ENCODE peak calls at places on chromosomes 4 and X, in ten cellular contexts. J is HCT116, A is Panc1, S is K562, B is SK-N-SH, R is transverse colon, F is stomach, V is sigmoid colon, Z is prostate gland, X is suprapubic skin. Y is an unnamed sample.

GRCh38 chrX:14923761-14924160 is 50.5 kb downstream of the MOSPD2 start:
- DNase-seq in J (no peak), A (no peak), S (no peak), B (no peak), R (no peak), F (no peak), V (no peak), Z (no peak), X (no peak), Y (no peak)

GRCh38 chr4:145709843-145710242 is 29.9 kb downstream of the C4orf51 start:
- DNase-seq in J (no peak), A (no peak), S (no peak), B (no peak), R (no peak), F (no peak), V (no peak), Z (no peak), X (no peak), Y (no peak)

GRCh38 chr4:108360857-108361820 is 192.4 kb upstream of the LEF1 start:
- DNase-seq in J (no peak), A (no peak), S (no peak), B (no peak), R (no peak), F (no peak), V (no peak), Z (peak; percentile 10), X (no peak), Y (peak; percentile 27)

GRCh38 chr4:24537025-24537424 is 47.3 kb downstream of the DHX15 start:
- DNase-seq in J (no peak), A (no peak), S (no peak), B (no peak), R (no peak), F (no peak), V (no peak), Z (no peak), X (no peak), Y (no peak)

GRCh38 chrX:53383376-53384087 is 38.9 kb downstream of the SMC1A start:
- DNase-seq in J (no peak), A (no peak), S (no peak), B (no peak), R (no peak), F (no peak), V (no peak), Z (no peak), X (no peak), Y (no peak)

GRCh38 chr4:76954489-76954888 is 4.9 kb downstream of the SEPTIN11 start:
- DNase-seq in J (no peak), A (no peak), S (no peak), B (peak; percentile 37), R (no peak), F (no peak), V (no peak), Z (no peak), X (no peak), Y (no peak)

GRCh38 chr4:6204098-6204497 is 3.7 kb upstream of the JAKMIP1 start:
- DNase-seq in J (no peak), A (no peak), S (no peak), B (no peak), R (no peak), F (peak; percentile 17), V (peak; percentile 17), Z (no peak), X (no peak), Y (peak; percentile 12)

GRCh38 chr4:118361192-118361591 is 8.4 kb upstream of the PRSS12 start:
- DNase-seq in J (no peak), A (no peak), S (no peak), B (no peak), R (no peak), F (no peak), V (no peak), Z (no peak), X (no peak), Y (no peak)

GRCh38 chrX:118571829-118572228 is 76.2 kb downstream of the DOCK11 start:
- DNase-seq in J (no peak), A (no peak), S (no peak), B (no peak), R (no peak), F (no peak), V (no peak), Z (no peak), X (no peak), Y (no peak)

GRCh38 chrX:11509786-11510185 is 155.9 kb downstream of the ARHGAP6 start:
- DNase-seq in J (no peak), A (no peak), S (no peak), B (no peak), R (no peak), F (no peak), V (no peak), Z (no peak), X (no peak), Y (no peak)

GRCh38 chr4:110614981-110615365 is 7.9 kb downstream of the PITX2 start:
- DNase-seq in J (no peak), A (no peak), S (no peak), B (no peak), R (no peak), F (no peak), V (no peak), Z (no peak), X (no peak), Y (no peak)

GRCh38 chr4:167282171-167282864 is 48.0 kb upstream of the SPOCK3 start:
- DNase-seq in J (no peak), A (peak; percentile 17), S (no peak), B (no peak), R (no peak), F (no peak), V (no peak), Z (no peak), X (no peak), Y (no peak)

GRCh38 chrX:37405954-37406353 is 56.8 kb downstream of the PRRG1 start:
- DNase-seq in J (no peak), A (no peak), S (no peak), B (no peak), R (no peak), F (no peak), V (no peak), Z (no peak), X (no peak), Y (no peak)

GRCh38 chrX:152913915-152914314 is 16.0 kb downstream of the ZNF185 start:
- DNase-seq in J (no peak), A (no peak), S (no peak), B (peak; percentile 69), R (no peak), F (no peak), V (no peak), Z (no peak), X (no peak), Y (no peak)

GRCh38 chrX:134542485-134542884 is 82.5 kb downstream of the HPRT1 start:
- DNase-seq in J (no peak), A (no peak), S (no peak), B (no peak), R (no peak), F (no peak), V (no peak), Z (no peak), X (no peak), Y (no peak)

GRCh38 chr4:143382539-143382938 is 45.9 kb downstream of the GAB1 start:
- DNase-seq in J (no peak), A (no peak), S (no peak), B (no peak), R (no peak), F (no peak), V (no peak), Z (no peak), X (no peak), Y (no peak)

GRCh38 chr4:38310446-38311043 is 350.3 kb downstream of the PTTG2 start:
- DNase-seq in J (no peak), A (no peak), S (no peak), B (no peak), R (peak; percentile 28), F (no peak), V (no peak), Z (no peak), X (no peak), Y (no peak)

GRCh38 chr4:16082424-16083216 is 1.2 kb downstream of the PROM1 start:
- DNase-seq in J (no peak), A (no peak), S (no peak), B (peak; percentile 73), R (peak; percentile 54), F (no peak), V (no peak), Z (no peak), X (peak; percentile 83), Y (peak; percentile 54)
- TF ChIP-seq POLR2AphosphoS5 in J (no peak), A (no peak), S (no peak), B (no peak), R (no peak), F (no peak), V (no peak), Z (no peak), X (no peak), Y (no peak)

GRCh38 chr4:59175588-59175987 is 2024.5 kb upstream of the ADGRL3 start:
- DNase-seq in J (no peak), A (no peak), S (no peak), B (no peak), R (no peak), F (no peak), V (no peak), Z (no peak), X (no peak), Y (no peak)
- H3K9me3 ChIP-seq in J (peaks cover 17% of the 10 kb centered on the region), A (no peaks in the 10 kb centered on the region), S (no peaks in the 10 kb centered on the region), B (no peaks in the 10 kb centered on the region), R (no peaks in the 10 kb centered on the region), F (no peaks in the 10 kb centered on the region), V (no peaks in the 10 kb centered on the region), Z (no peaks in the 10 kb centered on the region), X (no peaks in the 10 kb centered on the region), Y (no peaks in the 10 kb centered on the region)

GRCh38 chr4:39977489-39978377 is at the start of gene PDS5A:
- DNase-seq in J (peak; percentile 72), A (peak; percentile 28), S (peak; percentile 96), B (peak; percentile 98), R (peak; percentile 91), F (peak; percentile 91), V (peak; percentile 93), Z (peak; percentile 85), X (peak; percentile 91), Y (peak; percentile 85)
- TF ChIP-seq POLR2AphosphoS5 in J (peak; percentile 75), A (peak; percentile 39), S (peak; percentile 54), B (no peak), R (peak; percentile 46), F (peak; percentile 55), V (peak; percentile 2), Z (peak; percentile 20), X (peak; percentile 68), Y (peak; percentile 61)

GRCh38 chr4:32986236-32986635 is 2266.1 kb downstream of the PCDH7 start:
- DNase-seq in J (no peak), A (no peak), S (no peak), B (no peak), R (no peak), F (no peak), V (no peak), Z (no peak), X (no peak), Y (no peak)

GRCh38 chr4:32987111-32987510 is 2266.9 kb downstream of the PCDH7 start:
- DNase-seq in J (no peak), A (no peak), S (no peak), B (no peak), R (no peak), F (no peak), V (no peak), Z (no peak), X (no peak), Y (no peak)

DNA sequence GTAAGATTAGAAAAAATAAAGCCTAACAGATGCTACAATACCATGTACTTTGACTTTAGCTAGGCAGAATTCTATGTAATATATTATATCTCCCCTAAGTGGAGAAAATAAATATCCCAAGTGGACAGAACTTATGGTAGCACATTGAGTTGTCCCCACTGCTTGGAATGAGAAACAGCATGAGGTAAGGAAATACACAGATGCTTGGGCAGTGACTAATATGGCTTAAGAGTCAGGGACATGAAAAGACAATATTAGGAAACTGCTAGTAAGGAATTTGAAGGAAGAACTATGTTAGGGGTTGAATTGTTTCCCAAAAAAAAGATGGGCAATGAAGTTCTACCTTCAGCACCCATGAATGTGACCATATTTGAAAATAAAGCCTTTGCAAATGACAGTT is 2265.1 kb downstream of the PCDH7 start:
- DNase-seq in J (no peak), A (no peak), S (no peak), B (no peak), R (no peak), F (no peak), V (no peak), Z (no peak), X (no peak), Y (no peak)
- H3K9me3 ChIP-seq in J (no peaks in the 10 kb centered on the region), A (no peaks in the 10 kb centered on the region), S (no peaks in the 10 kb centered on the region), B (no peaks in the 10 kb centered on the region), R (no peaks in the 10 kb centered on the region), F (no peaks in the 10 kb centered on the region), V (no peaks in the 10 kb centered on the region), Z (no peaks in the 10 kb centered on the region), X (no peaks in the 10 kb centered on the region), Y (peaks cover 5% of the 10 kb centered on the region)

Y was measured in breast epithelium.